ENCODE peak calls at places on chromosomes 16 and 17, in ten cellular contexts. A is NCI-H1930; V is T-helper 17 cell; X is RKO; M is psoas muscle; E is retina; Q is OCI-LY7; P is naive thymus-derived CD4-positive, alpha-beta T cell; K is heart right ventricle; R is stimulated activated CD8-positive, alpha-beta memory T cell treated with anti-CD3 and anti-CD28 coated beads, Interleukin-12 subunit alpha, Interleukin-12 subunit beta, amount 100 ng/mL, for 4 hours. J is an unnamed sample.

GRCh38 chr16:85446846-85447656 is 166.1 kb upstream of the GSE1 start:
- DNase-seq in A (no peak), V (no peak), X (no peak), M (peak; percentile 81), E (no peak), Q (peak; percentile 91), P (no peak), K (no peak), R (no peak), J (no peak)

GRCh38 chr16:15539197-15539596 is 103.8 kb downstream of the MARF1 start:
- DNase-seq in A (no peak), V (no peak), X (no peak), M (no peak), E (no peak), Q (peak; percentile 15), P (no peak), K (no peak), R (no peak), J (no peak)

GRCh38 chr16:86513471-86514277 is 3.3 kb downstream of the FOXF1 start:
- DNase-seq in A (no peak), V (no peak), X (no peak), M (no peak), E (peak; percentile 65), Q (no peak), P (no peak), K (no peak), R (no peak), J (no peak)

GRCh38 chr16:57469917-57470470 is 7.5 kb downstream of the POLR2C start:
- DNase-seq in A (no peak), V (no peak), X (no peak), M (no peak), E (no peak), Q (no peak), P (no peak), K (no peak), R (no peak), J (no peak)

GRCh38 chr16:81473066-81473488 is 28.5 kb downstream of the CMIP start:
- DNase-seq in A (no peak), V (no peak), X (no peak), M (no peak), E (no peak), Q (no peak), P (no peak), K (no peak), R (no peak), J (no peak)

GRCh38 chr16:56830669-56831068 is 34.3 kb upstream of the SLC12A3 start:
- DNase-seq in A (no peak), V (no peak), X (no peak), M (no peak), E (no peak), Q (no peak), P (no peak), K (no peak), R (no peak), J (no peak)

GRCh38 chr17:77737442-77738265 is 220.8 kb upstream of the TNRC6C start:
- DNase-seq in A (no peak), V (no peak), X (no peak), M (no peak), E (no peak), Q (no peak), P (no peak), K (peak; percentile 5), R (no peak), J (no peak)

GRCh38 chr17:80773243-80773991 is 218.2 kb upstream of the CHMP6 start:
- DNase-seq in A (no peak), V (no peak), X (no peak), M (peak; percentile 94), E (peak; percentile 38), Q (peak; percentile 76), P (no peak), K (peak; percentile 59), R (no peak), J (no peak)

GRCh38 chr16:59697746-59698145 is 963.6 kb upstream of the GOT2 start:
- DNase-seq in A (no peak), V (no peak), X (no peak), M (no peak), E (no peak), Q (no peak), P (no peak), K (no peak), R (no peak), J (no peak)

GRCh38 chr16:10940501-10941079 is 1.7 kb downstream of the DEXI start:
- DNase-seq in A (no peak), V (no peak), X (peak; percentile 52), M (peak; percentile 67), E (peak; percentile 20), Q (peak; percentile 33), P (no peak), K (no peak), R (no peak), J (no peak)

GRCh38 chr17:21353326-21354010 is 22.7 kb upstream of the KCNJ12 start:
- DNase-seq in A (no peak), V (no peak), X (no peak), M (peak; percentile 45), E (no peak), Q (no peak), P (no peak), K (no peak), R (no peak), J (no peak)

GRCh38 chr17:58333396-58334207 is 5.0 kb upstream of the TSPOAP1 start:
- DNase-seq in A (no peak), V (no peak), X (no peak), M (no peak), E (no peak), Q (peak; percentile 64), P (no peak), K (no peak), R (no peak), J (no peak)

GRCh38 chr17:8071496-8071895 is 16.0 kb downstream of the ALOX12B start:
- DNase-seq in A (no peak), V (no peak), X (no peak), M (no peak), E (no peak), Q (no peak), P (no peak), K (no peak), R (no peak), J (no peak)

GRCh38 chr17:50765454-50766221 is 1.7 kb downstream of the ANKRD40CL start:
- DNase-seq in A (no peak), V (no peak), X (no peak), M (peak; percentile 54), E (no peak), Q (peak; percentile 41), P (no peak), K (no peak), R (no peak), J (no peak)

GRCh38 chr17:77515227-77515626 is 374.5 kb downstream of the SEC14L1 start:
- DNase-seq in A (no peak), V (no peak), X (no peak), M (no peak), E (no peak), Q (no peak), P (no peak), K (no peak), R (no peak), J (no peak)

GRCh38 chr17:81706757-81707624 is 3.8 kb downstream of the MRPL12 start:
- DNase-seq in A (no peak), V (no peak), X (no peak), M (no peak), E (no peak), Q (no peak), P (no peak), K (no peak), R (no peak), J (no peak)

GRCh38 chr17:74147436-74147835 is 56.0 kb upstream of the RPL38 start:
- DNase-seq in A (no peak), V (no peak), X (no peak), M (no peak), E (no peak), Q (no peak), P (no peak), K (no peak), R (no peak), J (no peak)

GRCh38 chr17:7281074-7281952 is at the start of gene SLC2A4:
- DNase-seq in A (peak; percentile 88), V (peak; percentile 80), X (peak; percentile 94), M (peak; percentile 98), E (peak; percentile 94), Q (peak; percentile 96), P (peak; percentile 78), K (peak; percentile 94), R (peak; percentile 73), J (peak; percentile 43)

GRCh38 chr16:87792205-87792565 is 26.4 kb upstream of the KLHDC4 start:
- DNase-seq in A (no peak), V (no peak), X (no peak), M (no peak), E (no peak), Q (no peak), P (no peak), K (no peak), R (no peak), J (no peak)

GRCh38 chr17:48594412-48595106 is 980 bp upstream of the HOXB5 start:
- DNase-seq in A (no peak), V (no peak), X (no peak), M (no peak), E (no peak), Q (no peak), P (no peak), K (no peak), R (no peak), J (no peak)

GRCh38 chr16:15548482-15548891 is 94.5 kb downstream of the MARF1 start:
- DNase-seq in A (no peak), V (no peak), X (no peak), M (no peak), E (no peak), Q (no peak), P (no peak), K (no peak), R (no peak), J (no peak)

GRCh38 chr17:17675925-17676534 is 5.2 kb upstream of the RAI1 start:
- DNase-seq in A (no peak), V (no peak), X (no peak), M (peak; percentile 10), E (no peak), Q (peak; percentile 86), P (no peak), K (no peak), R (no peak), J (no peak)

GRCh38 chr16:53775821-53776431 is 72.0 kb downstream of the FTO start:
- DNase-seq in A (no peak), V (no peak), X (peak; percentile 34), M (no peak), E (no peak), Q (no peak), P (no peak), K (peak; percentile 16), R (no peak), J (no peak)

GRCh38 chr16:57986196-57986595 is 14.3 kb downstream of the ZNF319 start:
- DNase-seq in A (no peak), V (no peak), X (no peak), M (no peak), E (no peak), Q (no peak), P (no peak), K (no peak), R (no peak), J (no peak)

GRCh38 chr17:7367083-7367482 is 12.1 kb downstream of the TMEM95 start:
- DNase-seq in A (no peak), V (no peak), X (no peak), M (no peak), E (no peak), Q (no peak), P (no peak), K (no peak), R (no peak), J (no peak)

GRCh38 chr16:80710918-80711317 is 93.5 kb downstream of the CDYL2 start:
- DNase-seq in A (no peak), V (no peak), X (no peak), M (no peak), E (no peak), Q (peak; percentile 4), P (no peak), K (no peak), R (no peak), J (no peak)

GRCh38 chr16:89000207-89000959 is 23.4 kb upstream of the CBFA2T3 start:
- DNase-seq in A (no peak), V (no peak), X (no peak), M (peak; percentile 36), E (no peak), Q (no peak), P (no peak), K (no peak), R (no peak), J (no peak)

GRCh38 chr17:72373910-72374741 is 253.3 kb downstream of the SOX9 start:
- DNase-seq in A (no peak), V (no peak), X (no peak), M (no peak), E (peak; percentile 73), Q (no peak), P (no peak), K (no peak), R (no peak), J (no peak)